ENCODE peak calls at places on chromosome 19, in seven cellular contexts. E is CD4-positive, alpha-beta T cell; Q is AG10803; N is WTC11; O is SW 1271; S is AG04450; T is suprapubic skin. C is an unnamed sample.

GRCh38 chr19:10120538-10121198 is 969 bp upstream of the EIF3G start:
- DNase-seq in E (no peak), Q (peak), N (no peak), O (no peak), S (peak), T (no peak), C (no peak)

GRCh38 chr19:5627395-5627904 is 4.6 kb downstream of the SAFB start:
- DNase-seq in E (no peak), Q (peak), N (peak), O (no peak), S (no peak), T (no peak), C (no peak)

GRCh38 chr19:10416083-10416379 is 4.3 kb upstream of the PDE4A start:
- DNase-seq in E (no peak), Q (no peak), N (no peak), O (no peak), S (no peak), T (no peak), C (no peak)

GRCh38 chr19:15210323-15210774 is 9.6 kb upstream of the NOTCH3 start:
- DNase-seq in E (no peak), Q (peak), N (no peak), O (no peak), S (no peak), T (no peak), C (no peak)

GRCh38 chr19:11378319-11379189 is 4.1 kb downstream of the SWSAP1 start:
- DNase-seq in E (no peak), Q (peak), N (peak), O (no peak), S (no peak), T (no peak), C (no peak)

GRCh38 chr19:21151460-21151859 is 9.6 kb downstream of the ZNF431 start:
- DNase-seq in E (no peak), Q (no peak), N (no peak), O (no peak), S (no peak), T (no peak), C (no peak)

GRCh38 chr19:13865578-13866462 is 11.1 kb upstream of the NANOS3 start:
- DNase-seq in E (no peak), Q (no peak), N (no peak), O (no peak), S (no peak), T (no peak), C (no peak)

GRCh38 chr19:33177417-33177976 is 16.6 kb upstream of the LRP3 start:
- DNase-seq in E (peak), Q (no peak), N (peak), O (no peak), S (no peak), T (no peak), C (no peak)

GRCh38 chr19:49643466-49643865 is 1.5 kb downstream of the SCAF1 start:
- DNase-seq in E (no peak), Q (no peak), N (no peak), O (no peak), S (no peak), T (no peak), C (no peak)

GRCh38 chr19:7605490-7606222 is 10.0 kb downstream of the CAMSAP3 start:
- DNase-seq in E (no peak), Q (no peak), N (peak), O (no peak), S (no peak), T (no peak), C (no peak)

GRCh38 chr19:38455031-38455430 is 21.5 kb downstream of the RYR1 start:
- DNase-seq in E (no peak), Q (no peak), N (no peak), O (no peak), S (no peak), T (no peak), C (no peak)

GRCh38 chr19:55179570-55180484 is at the start of gene SYT5:
- DNase-seq in E (peak), Q (no peak), N (peak), O (no peak), S (no peak), T (no peak), C (no peak)

GRCh38 chr19:461664-462551 is 1.1 kb upstream of the SHC2 start:
- DNase-seq in E (no peak), Q (no peak), N (peak), O (no peak), S (no peak), T (no peak), C (peak)

GRCh38 chr19:54728167-54728566 is 3.9 kb downstream of the KIR3DL3 start:
- DNase-seq in E (no peak), Q (no peak), N (no peak), O (no peak), S (no peak), T (no peak), C (no peak)

C was measured in NCI-H2029 treated with DMSO at 0.1 percent for 48 hours.